ENCODE peak calls at places on chromosomes 12 and 14, in eight cellular contexts. M is cardiac fibroblast, K is BE2C, E is GM10248, T is neural crest cell, O is cardiac muscle cell, X is CD14-positive monocyte, F is fibroblast of mammary gland. L is an unnamed sample.

GRCh38 chr12:39605501-39605900 is 14.1 kb downstream of the ABCD2 start:
- DNase-seq in M (peak), K (no peak), E (no peak), T (no peak), O (no peak), X (no peak), F (peak), L (no peak)

GRCh38 chr12:14619731-14620501 is 52.2 kb upstream of the PLBD1 start:
- DNase-seq in M (no peak), K (no peak), E (peak), T (no peak), O (no peak), X (no peak), F (no peak), L (no peak)

GRCh38 chr14:34498684-34499412 is 36.8 kb upstream of the SPTSSA start:
- DNase-seq in M (peak), K (peak), E (peak), T (no peak), O (peak), X (no peak), F (peak), L (no peak)

GRCh38 chr12:107474639-107475539 is 210.7 kb upstream of the PWP1 start:
- DNase-seq in M (peak), K (no peak), E (no peak), T (no peak), O (no peak), X (no peak), F (peak), L (no peak)

GRCh38 chr14:36556811-36557433 is 25.5 kb downstream of the NKX2-8 start:
- DNase-seq in M (peak), K (peak), E (peak), T (peak), O (peak), X (no peak), F (peak), L (peak)

GRCh38 chr12:110245278-110245868 is 35.7 kb upstream of the ATP2A2 start:
- DNase-seq in M (peak), K (peak), E (peak), T (peak), O (no peak), X (no peak), F (peak), L (peak)

GRCh38 chr14:90342327-90342726 is 10.6 kb upstream of the NRDE2 start:
- DNase-seq in M (no peak), K (no peak), E (no peak), T (no peak), O (no peak), X (no peak), F (no peak), L (no peak)

GRCh38 chr14:21023817-21024667 is 819 bp downstream of the NDRG2 start:
- DNase-seq in M (no peak), K (no peak), E (no peak), T (no peak), O (no peak), X (no peak), F (no peak), L (no peak)

GRCh38 chr12:74043343-74043742 is 494.3 kb upstream of the ATXN7L3B start:
- DNase-seq in M (peak), K (no peak), E (no peak), T (no peak), O (no peak), X (no peak), F (peak), L (no peak)

GRCh38 chr14:104676694-104677505 is 12.5 kb upstream of the INF2 start:
- DNase-seq in M (no peak), K (peak), E (peak), T (peak), O (peak), X (no peak), F (no peak), L (peak)

GRCh38 chr12:80490329-80490728 is 46.3 kb downstream of the PTPRQ start:
- DNase-seq in M (peak), K (no peak), E (no peak), T (no peak), O (peak), X (no peak), F (no peak), L (no peak)

GRCh38 chr14:32967421-32967820 is 28.7 kb downstream of the NPAS3 start:
- DNase-seq in M (no peak), K (no peak), E (no peak), T (no peak), O (no peak), X (no peak), F (no peak), L (no peak)

GRCh38 chr12:30828686-30829085 is 73.9 kb upstream of the CAPRIN2 start:
- DNase-seq in M (no peak), K (no peak), E (no peak), T (no peak), O (no peak), X (no peak), F (no peak), L (no peak)

GRCh38 chr12:97151481-97151880 is 244.4 kb downstream of the NEDD1 start:
- DNase-seq in M (no peak), K (no peak), E (no peak), T (no peak), O (no peak), X (no peak), F (no peak), L (no peak)

GRCh38 chr12:71652656-71653055 is 11.0 kb downstream of the ZFC3H1 start:
- DNase-seq in M (peak), K (no peak), E (no peak), T (no peak), O (no peak), X (no peak), F (peak), L (no peak)

GRCh38 chr12:7114008-7114407 is 5.0 kb upstream of the C1RL start:
- DNase-seq in M (no peak), K (no peak), E (no peak), T (no peak), O (no peak), X (no peak), F (no peak), L (no peak)

GRCh38 chr12:101715045-101715444 is 17.6 kb downstream of the CHPT1 start:
- DNase-seq in M (no peak), K (no peak), E (no peak), T (no peak), O (no peak), X (no peak), F (no peak), L (no peak)

GRCh38 chr12:116982721-116983502 is 72.2 kb downstream of the FBXW8 start:
- DNase-seq in M (peak), K (no peak), E (no peak), T (no peak), O (no peak), X (no peak), F (peak), L (no peak)

GRCh38 chr14:99968156-99968920 is 96.9 kb upstream of the EVL start:
- DNase-seq in M (peak), K (peak), E (no peak), T (no peak), O (no peak), X (no peak), F (peak), L (no peak)

GRCh38 chr12:11228268-11228879 is 41.1 kb downstream of the PRB3 start:
- DNase-seq in M (peak), K (peak), E (peak), T (peak), O (peak), X (no peak), F (peak), L (peak)

GRCh38 chr12:3152013-3152412 is 74.8 kb downstream of the TSPAN9 start:
- DNase-seq in M (peak), K (no peak), E (no peak), T (no peak), O (no peak), X (no peak), F (peak), L (peak)

GRCh38 chr12:106246891-106247730 is 709 bp downstream of the CKAP4 start:
- DNase-seq in M (peak), K (peak), E (peak), T (peak), O (peak), X (no peak), F (peak), L (peak)

GRCh38 chr14:60653388-60653690 is 4.1 kb upstream of the SIX1 start:
- DNase-seq in M (no peak), K (no peak), E (no peak), T (no peak), O (no peak), X (no peak), F (no peak), L (no peak)

GRCh38 chr14:60652674-60653387 is 3.6 kb upstream of the SIX1 start:
- DNase-seq in M (no peak), K (no peak), E (no peak), T (no peak), O (no peak), X (no peak), F (no peak), L (no peak)

GRCh38 chr14:60654303-60654925 is 5.1 kb upstream of the SIX1 start:
- DNase-seq in M (peak), K (no peak), E (no peak), T (no peak), O (no peak), X (no peak), F (peak), L (no peak)

GRCh38 chr14:60655114-60655897 is 6.0 kb upstream of the SIX1 start:
- DNase-seq in M (no peak), K (no peak), E (no peak), T (no peak), O (no peak), X (no peak), F (no peak), L (no peak)

GRCh38 chr14:60653709-60654161 is 4.5 kb upstream of the SIX1 start:
- DNase-seq in M (no peak), K (no peak), E (no peak), T (no peak), O (no peak), X (no peak), F (no peak), L (no peak)
- TF ChIP-seq CTCF in M (no peak), K (no peak), E (no peak), T (no peak), O (no peak), X (no peak), F (no peak), L (no peak)

DNA sequence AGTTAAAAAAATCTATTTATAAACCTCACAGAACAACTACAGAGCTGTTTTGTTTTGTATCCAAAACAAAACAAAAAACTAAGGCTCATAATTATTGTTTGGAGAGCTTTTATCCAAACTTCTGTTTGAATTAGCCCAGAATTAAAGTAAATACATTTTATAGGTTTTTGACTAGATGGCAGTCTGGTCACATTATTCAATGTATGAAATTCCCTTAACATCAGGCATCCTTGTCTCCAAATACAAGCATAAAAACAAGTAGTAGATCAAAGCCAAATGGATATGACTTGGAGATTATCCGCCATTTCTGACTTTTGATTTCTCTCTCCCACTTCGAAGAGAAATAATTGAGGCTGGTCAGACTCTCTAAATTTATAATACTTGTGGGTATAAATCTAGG is 63.5 kb downstream of the SLC38A1 start:
- DNase-seq in M (peak), K (no peak), E (no peak), T (no peak), O (no peak), X (no peak), F (peak), L (no peak)
- TF ChIP-seq CTCF in M (no peak), K (no peak), E (no peak), T (no peak), O (no peak), X (no peak), F (no peak), L (no peak)

GRCh38 chr12:49716546-49716945 is 9.3 kb upstream of the FMNL3 start:
- DNase-seq in M (no peak), K (no peak), E (peak), T (no peak), O (no peak), X (no peak), F (no peak), L (no peak)

GRCh38 chr12:49720214-49720613 is 13.0 kb upstream of the FMNL3 start:
- DNase-seq in M (peak), K (no peak), E (no peak), T (no peak), O (no peak), X (no peak), F (no peak), L (no peak)
- TF ChIP-seq CTCF in M (peak), K (peak), E (no peak), T (no peak), O (no peak), X (no peak), F (no peak), L (no peak)

GRCh38 chr12:22231836-22232235 is 102.7 kb downstream of the ST8SIA1 start:
- DNase-seq in M (no peak), K (no peak), E (no peak), T (no peak), O (no peak), X (no peak), F (peak), L (no peak)
- TF ChIP-seq CTCF in M (peak), K (no peak), E (no peak), T (no peak), O (peak), X (no peak), F (peak), L (no peak)

DNA sequence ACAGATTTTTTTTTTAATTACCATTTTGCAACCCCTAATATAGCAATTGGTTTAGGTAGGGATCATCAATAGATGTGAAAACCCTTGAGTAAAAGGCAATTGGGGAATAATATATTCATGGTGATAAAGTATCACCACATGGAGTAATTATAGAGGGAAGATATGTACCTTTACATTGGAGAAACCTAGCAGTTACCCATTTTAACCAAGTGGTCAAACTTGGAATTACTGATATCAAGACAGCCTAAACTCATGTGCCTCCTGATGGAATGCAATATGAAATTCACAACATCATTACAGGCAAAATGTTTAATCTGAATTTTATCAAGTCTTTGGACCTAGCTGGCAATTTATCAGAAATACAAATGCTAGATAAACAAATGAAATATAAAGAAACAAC is 6.7 kb upstream of the SLC10A1 start:
- DNase-seq in M (no peak), K (no peak), E (no peak), T (no peak), O (no peak), X (no peak), F (no peak), L (no peak)
- TF ChIP-seq CTCF in M (peak), K (no peak), E (no peak), T (peak), O (peak), X (peak), F (peak), L (peak)

GRCh38 chr14:37858733-37859132 is 263.3 kb downstream of the TTC6 start:
- DNase-seq in M (no peak), K (no peak), E (no peak), T (no peak), O (no peak), X (no peak), F (no peak), L (no peak)
- TF ChIP-seq CTCF in M (no peak), K (no peak), E (no peak), T (no peak), O (no peak), X (no peak), F (no peak), L (no peak)